ENCODE peak calls at places on chromosomes 16 and 17, in eight cellular contexts. One of them, this sample, is unnamed.

GRCh38 chr16:20323591-20324117 is 3.7 kb downstream of the GP2 start:
- DNase-seq in vagina: no peak
- DNase-seq in spleen: no peak
- DNase-seq in GM12865: no peak
- DNase-seq in cardiac muscle cell: no peak
- DNase-seq in IMR-90: no peak
- DNase-seq in heart right ventricle: no peak
- DNase-seq in bronchial epithelial cell: no peak
- DNase-seq in this sample: no peak

GRCh38 chr16:63192969-63193368 is 1156.7 kb upstream of the CDH8 start:
- DNase-seq in spleen: no peak
- DNase-seq in GM12865: no peak
- DNase-seq in IMR-90: no peak
- DNase-seq in bronchial epithelial cell: no peak
- DNase-seq in heart right ventricle: no peak
- DNase-seq in cardiac muscle cell: no peak
- DNase-seq in vagina: no peak
- DNase-seq in this sample: no peak

GRCh38 chr16:75109732-75110243 is 6.8 kb downstream of the LDHD start:
- DNase-seq in bronchial epithelial cell: no peak
- DNase-seq in heart right ventricle: peak
- DNase-seq in IMR-90: no peak
- DNase-seq in spleen: peak
- DNase-seq in vagina: no peak
- DNase-seq in cardiac muscle cell: no peak
- DNase-seq in GM12865: no peak
- DNase-seq in this sample: no peak

GRCh38 chr16:82609140-82609539 is 17.6 kb upstream of the CDH13 start:
- DNase-seq in vagina: no peak
- DNase-seq in IMR-90: no peak
- DNase-seq in bronchial epithelial cell: no peak
- DNase-seq in heart right ventricle: peak
- DNase-seq in spleen: no peak
- DNase-seq in cardiac muscle cell: peak
- DNase-seq in GM12865: no peak
- DNase-seq in this sample: no peak

GRCh38 chr17:48596000-48596734 is 2.6 kb upstream of the HOXB5 start:
- DNase-seq in vagina: no peak
- DNase-seq in heart right ventricle: no peak
- DNase-seq in cardiac muscle cell: no peak
- DNase-seq in IMR-90: peak
- DNase-seq in GM12865: no peak
- DNase-seq in bronchial epithelial cell: no peak
- DNase-seq in spleen: no peak
- DNase-seq in this sample: no peak

GRCh38 chr17:3895354-3895753 is 2.5 kb upstream of the CAMKK1 start:
- DNase-seq in vagina: no peak
- DNase-seq in GM12865: no peak
- DNase-seq in bronchial epithelial cell: no peak
- DNase-seq in cardiac muscle cell: no peak
- DNase-seq in spleen: no peak
- DNase-seq in heart right ventricle: no peak
- DNase-seq in IMR-90: no peak
- DNase-seq in this sample: no peak

GRCh38 chr17:8016632-8017424 is 14.4 kb downstream of the GUCY2D start:
- DNase-seq in heart right ventricle: no peak
- DNase-seq in cardiac muscle cell: peak
- DNase-seq in GM12865: peak
- DNase-seq in bronchial epithelial cell: peak
- DNase-seq in vagina: peak
- DNase-seq in IMR-90: no peak
- DNase-seq in spleen: peak
- DNase-seq in this sample: no peak

GRCh38 chr17:50027639-50028206 is 28.2 kb upstream of the ITGA3 start:
- DNase-seq in IMR-90: peak
- DNase-seq in GM12865: no peak
- DNase-seq in vagina: peak
- DNase-seq in spleen: no peak
- DNase-seq in heart right ventricle: peak
- DNase-seq in bronchial epithelial cell: peak
- DNase-seq in cardiac muscle cell: peak
- DNase-seq in this sample: peak

GRCh38 chr17:38602453-38602852 is 3.3 kb downstream of the SRCIN1 start:
- DNase-seq in heart right ventricle: no peak
- DNase-seq in vagina: no peak
- DNase-seq in IMR-90: no peak
- DNase-seq in GM12865: no peak
- DNase-seq in bronchial epithelial cell: no peak
- DNase-seq in spleen: no peak
- DNase-seq in cardiac muscle cell: no peak
- DNase-seq in this sample: no peak

GRCh38 chr16:63130942-63131341 is 1094.7 kb upstream of the CDH8 start:
- DNase-seq in IMR-90: no peak
- DNase-seq in heart right ventricle: no peak
- DNase-seq in spleen: no peak
- DNase-seq in GM12865: no peak
- DNase-seq in vagina: no peak
- DNase-seq in cardiac muscle cell: no peak
- DNase-seq in bronchial epithelial cell: no peak
- DNase-seq in this sample: no peak

GRCh38 chr16:86970279-86970678 is 346.9 kb downstream of the C16orf95 start:
- DNase-seq in spleen: peak
- DNase-seq in IMR-90: no peak
- DNase-seq in vagina: no peak
- DNase-seq in heart right ventricle: no peak
- DNase-seq in cardiac muscle cell: no peak
- DNase-seq in bronchial epithelial cell: no peak
- DNase-seq in GM12865: no peak
- DNase-seq in this sample: no peak

GRCh38 chr16:3282747-3283524 is at the start of gene ZNF263:
- DNase-seq in bronchial epithelial cell: peak
- DNase-seq in vagina: peak
- DNase-seq in IMR-90: peak
- DNase-seq in heart right ventricle: peak
- DNase-seq in spleen: peak
- DNase-seq in GM12865: peak
- DNase-seq in cardiac muscle cell: peak
- DNase-seq in this sample: peak

GRCh38 chr16:3282103-3282746 is 1.1 kb upstream of the ZNF263 start:
- DNase-seq in cardiac muscle cell: peak
- DNase-seq in GM12865: no peak
- DNase-seq in bronchial epithelial cell: no peak
- DNase-seq in heart right ventricle: no peak
- DNase-seq in vagina: no peak
- DNase-seq in IMR-90: peak
- DNase-seq in spleen: no peak
- DNase-seq in this sample: no peak

GRCh38 chr16:3281222-3281621 is 2.1 kb upstream of the ZNF263 start:
- DNase-seq in GM12865: no peak
- DNase-seq in heart right ventricle: no peak
- DNase-seq in cardiac muscle cell: no peak
- DNase-seq in spleen: no peak
- DNase-seq in IMR-90: no peak
- DNase-seq in vagina: no peak
- DNase-seq in bronchial epithelial cell: no peak
- DNase-seq in this sample: no peak

GRCh38 chr16:3283525-3284447 is 495 bp downstream of the ZNF263 start:
- DNase-seq in bronchial epithelial cell: no peak
- DNase-seq in GM12865: peak
- DNase-seq in spleen: no peak
- DNase-seq in IMR-90: no peak
- DNase-seq in cardiac muscle cell: no peak
- DNase-seq in heart right ventricle: peak
- DNase-seq in vagina: no peak
- DNase-seq in this sample: no peak

DNA sequence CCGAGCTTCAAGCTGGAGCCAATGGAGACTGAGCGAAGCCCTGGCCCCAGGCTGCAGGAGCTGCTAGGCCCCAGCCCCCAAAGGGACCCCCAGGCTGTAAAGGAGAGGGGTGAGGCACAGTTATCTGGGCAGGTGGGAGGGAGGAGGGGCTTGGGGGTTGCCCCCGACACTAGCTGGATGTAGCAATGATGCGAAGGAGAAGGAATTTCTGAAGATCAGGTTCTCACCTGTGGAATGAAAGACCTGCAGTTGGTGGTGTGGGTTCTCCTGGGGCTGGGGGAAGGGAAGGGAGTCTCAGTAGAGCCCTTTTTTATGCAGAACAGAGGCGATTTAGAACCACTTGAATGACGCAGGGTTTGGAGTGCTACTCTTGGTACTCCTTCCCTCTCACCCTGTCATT is 1.8 kb downstream of the ZNF263 start:
- DNase-seq in GM12865: no peak
- DNase-seq in cardiac muscle cell: no peak
- DNase-seq in bronchial epithelial cell: no peak
- DNase-seq in heart right ventricle: no peak
- DNase-seq in spleen: no peak
- DNase-seq in vagina: no peak
- DNase-seq in IMR-90: no peak
- DNase-seq in this sample: no peak
- H3K4me3 ChIP-seq in GM12865: no peak
- H3K4me3 ChIP-seq in cardiac muscle cell: peak
- H3K4me3 ChIP-seq in bronchial epithelial cell: no peak
- H3K4me3 ChIP-seq in heart right ventricle: no peak
- H3K4me3 ChIP-seq in spleen: no peak
- H3K4me3 ChIP-seq in vagina: peak
- H3K4me3 ChIP-seq in IMR-90: no peak
- H3K4me3 ChIP-seq in this sample: peak

GRCh38 chr16:70679653-70680494 is 6.0 kb downstream of the MTSS2 start:
- DNase-seq in heart right ventricle: peak
- DNase-seq in GM12865: no peak
- DNase-seq in spleen: peak
- DNase-seq in bronchial epithelial cell: no peak
- DNase-seq in vagina: no peak
- DNase-seq in IMR-90: no peak
- DNase-seq in cardiac muscle cell: peak
- DNase-seq in this sample: no peak
- TF ChIP-seq CTCF in heart right ventricle: peak
- TF ChIP-seq CTCF in GM12865: peak
- TF ChIP-seq CTCF in spleen: peak
- TF ChIP-seq CTCF in bronchial epithelial cell: peak
- TF ChIP-seq CTCF in vagina: no peak
- TF ChIP-seq CTCF in IMR-90: peak
- TF ChIP-seq CTCF in cardiac muscle cell: peak
- TF ChIP-seq CTCF in this sample: peak

DNA sequence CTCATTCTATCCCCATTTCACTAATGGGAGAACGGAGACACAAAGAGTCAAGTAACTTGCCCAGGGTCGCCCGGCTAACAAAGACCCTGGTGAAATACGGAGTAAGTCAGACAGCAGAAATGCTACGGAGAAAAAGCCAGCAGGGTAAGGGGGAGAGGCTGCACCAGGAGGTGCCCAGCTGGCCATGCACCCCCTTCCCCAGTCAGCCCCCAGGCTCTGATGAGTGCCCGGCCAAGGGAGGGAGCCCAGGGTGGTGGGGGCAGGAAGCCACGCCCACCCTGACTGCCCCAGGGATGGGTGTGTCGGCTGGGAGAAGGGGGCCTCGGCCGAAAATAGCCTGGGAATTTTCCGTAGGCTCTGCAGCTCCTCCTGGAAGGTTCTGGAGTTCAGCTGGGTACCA is 4.3 kb downstream of the CARHSP1 start:
- DNase-seq in GM12865: no peak
- DNase-seq in IMR-90: no peak
- DNase-seq in vagina: no peak
- DNase-seq in bronchial epithelial cell: no peak
- DNase-seq in spleen: no peak
- DNase-seq in heart right ventricle: peak
- DNase-seq in cardiac muscle cell: no peak
- DNase-seq in this sample: no peak
- H3K4me3 ChIP-seq in GM12865: no peak
- H3K4me3 ChIP-seq in IMR-90: no peak
- H3K4me3 ChIP-seq in vagina: no peak
- H3K4me3 ChIP-seq in bronchial epithelial cell: no peak
- H3K4me3 ChIP-seq in spleen: no peak
- H3K4me3 ChIP-seq in heart right ventricle: no peak
- H3K4me3 ChIP-seq in cardiac muscle cell: no peak
- H3K4me3 ChIP-seq in this sample: no peak

DNA sequence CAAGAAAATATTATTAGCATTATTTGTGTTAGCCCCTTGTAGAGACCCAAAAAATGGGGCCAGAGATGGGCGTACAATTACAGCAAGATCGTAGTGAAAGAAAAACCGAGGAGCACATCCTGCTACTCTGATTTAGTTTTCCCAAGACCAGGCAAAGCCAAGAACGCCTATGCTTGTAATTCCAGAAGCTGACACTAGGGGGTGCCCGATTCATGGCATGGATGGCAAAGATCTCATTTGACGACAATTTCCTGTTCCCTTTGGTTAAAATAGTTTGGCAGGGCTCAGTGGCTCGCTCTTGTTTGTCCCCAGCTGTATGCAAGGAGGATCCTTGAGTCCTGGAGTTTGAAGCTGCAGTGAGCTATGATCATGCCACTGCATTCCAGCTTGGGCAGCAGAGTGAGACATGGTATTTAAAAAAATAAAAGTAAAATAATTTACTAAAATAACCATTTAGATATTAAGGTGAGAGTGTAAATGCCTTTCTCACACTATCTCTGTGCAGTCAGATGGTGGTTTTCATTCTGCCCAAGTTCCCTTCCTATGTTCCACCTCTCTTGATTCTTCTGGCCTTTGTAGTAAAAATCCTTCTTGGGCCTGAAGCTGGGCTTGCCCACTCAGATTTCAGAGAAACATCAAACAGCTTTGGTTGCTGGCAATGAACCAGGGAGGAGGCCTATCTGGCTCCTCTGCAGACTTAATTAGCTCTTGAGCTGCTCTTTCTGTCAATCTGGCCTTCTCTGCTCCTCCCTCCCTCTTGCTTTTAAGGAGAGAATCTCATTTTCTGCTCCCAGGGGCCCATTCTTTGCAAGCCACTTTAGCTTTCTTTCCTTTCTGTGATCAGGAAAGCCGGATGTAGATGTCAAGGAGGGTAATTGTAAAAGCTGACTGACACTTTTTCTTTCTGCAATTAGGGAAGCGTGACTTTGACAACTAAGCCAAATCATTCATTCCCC is 31.2 kb downstream of the TMEM238L start:
- DNase-seq in bronchial epithelial cell: no peak
- DNase-seq in heart right ventricle: no peak
- DNase-seq in vagina: no peak
- DNase-seq in IMR-90: peak
- DNase-seq in cardiac muscle cell: peak
- DNase-seq in spleen: no peak
- DNase-seq in GM12865: peak
- DNase-seq in this sample: no peak
- TF ChIP-seq CTCF in bronchial epithelial cell: peak
- TF ChIP-seq CTCF in heart right ventricle: peak
- TF ChIP-seq CTCF in vagina: no peak
- TF ChIP-seq CTCF in IMR-90: peak
- TF ChIP-seq CTCF in cardiac muscle cell: peak
- TF ChIP-seq CTCF in spleen: peak
- TF ChIP-seq CTCF in GM12865: peak
- TF ChIP-seq CTCF in this sample: peak